ENCODE peak calls at places on chromosome 4, in six cellular contexts. One of them, this sample, is unnamed.

GRCh38 chr4:175776217-175776616 is 35.8 kb downstream of the GPM6A start:
- DNase-seq in GF-D8: no peak
- DNase-seq in trophoblast cell: no peak
- DNase-seq in stimulated activated naive CD8-positive, alpha-beta T cell treated with anti-CD3 and anti-CD28 coated beads, Interleukin-15, Interleukin-2, amounts not matched to agents 100 U/mL and 50 U/mL, for 24 hours: no peak
- DNase-seq in A549: no peak
- DNase-seq in NAMALWA: no peak
- DNase-seq in this sample: no peak

GRCh38 chr4:123107444-123108252 is 185.3 kb upstream of the NUDT6 start:
- DNase-seq in GF-D8: no peak
- DNase-seq in trophoblast cell: no peak
- DNase-seq in stimulated activated naive CD8-positive, alpha-beta T cell treated with anti-CD3 and anti-CD28 coated beads, Interleukin-15, Interleukin-2, amounts not matched to agents 100 U/mL and 50 U/mL, for 24 hours: no peak
- DNase-seq in A549: no peak
- DNase-seq in NAMALWA: no peak
- DNase-seq in this sample: no peak

GRCh38 chr4:106019771-106020170 is 124.5 kb downstream of the NPNT start:
- DNase-seq in GF-D8: no peak
- DNase-seq in trophoblast cell: no peak
- DNase-seq in stimulated activated naive CD8-positive, alpha-beta T cell treated with anti-CD3 and anti-CD28 coated beads, Interleukin-15, Interleukin-2, amounts not matched to agents 100 U/mL and 50 U/mL, for 24 hours: no peak
- DNase-seq in A549: no peak
- DNase-seq in NAMALWA: no peak
- DNase-seq in this sample: no peak

GRCh38 chr4:187478292-187479205 is 517.0 kb upstream of the ZFP42 start:
- DNase-seq in GF-D8: no peak
- DNase-seq in trophoblast cell: no peak
- DNase-seq in stimulated activated naive CD8-positive, alpha-beta T cell treated with anti-CD3 and anti-CD28 coated beads, Interleukin-15, Interleukin-2, amounts not matched to agents 100 U/mL and 50 U/mL, for 24 hours: no peak
- DNase-seq in A549: peak
- DNase-seq in NAMALWA: no peak
- DNase-seq in this sample: no peak

GRCh38 chr4:8866828-8867623 is 4.6 kb downstream of the HMX1 start:
- DNase-seq in GF-D8: no peak
- DNase-seq in trophoblast cell: no peak
- DNase-seq in stimulated activated naive CD8-positive, alpha-beta T cell treated with anti-CD3 and anti-CD28 coated beads, Interleukin-15, Interleukin-2, amounts not matched to agents 100 U/mL and 50 U/mL, for 24 hours: no peak
- DNase-seq in A549: no peak
- DNase-seq in NAMALWA: no peak
- DNase-seq in this sample: no peak

GRCh38 chr4:1600811-1601532 is 83.1 kb downstream of the FAM53A start:
- DNase-seq in GF-D8: no peak
- DNase-seq in trophoblast cell: no peak
- DNase-seq in stimulated activated naive CD8-positive, alpha-beta T cell treated with anti-CD3 and anti-CD28 coated beads, Interleukin-15, Interleukin-2, amounts not matched to agents 100 U/mL and 50 U/mL, for 24 hours: no peak
- DNase-seq in A549: no peak
- DNase-seq in NAMALWA: no peak
- DNase-seq in this sample: no peak

GRCh38 chr4:76087007-76087769 is 12.7 kb downstream of the ART3 start:
- DNase-seq in GF-D8: peak
- DNase-seq in trophoblast cell: peak
- DNase-seq in stimulated activated naive CD8-positive, alpha-beta T cell treated with anti-CD3 and anti-CD28 coated beads, Interleukin-15, Interleukin-2, amounts not matched to agents 100 U/mL and 50 U/mL, for 24 hours: peak
- DNase-seq in A549: peak
- DNase-seq in NAMALWA: peak
- DNase-seq in this sample: peak

GRCh38 chr4:119498520-119498919 is 130.1 kb downstream of the PDE5A start:
- DNase-seq in GF-D8: peak
- DNase-seq in trophoblast cell: no peak
- DNase-seq in stimulated activated naive CD8-positive, alpha-beta T cell treated with anti-CD3 and anti-CD28 coated beads, Interleukin-15, Interleukin-2, amounts not matched to agents 100 U/mL and 50 U/mL, for 24 hours: no peak
- DNase-seq in A549: no peak
- DNase-seq in NAMALWA: no peak
- DNase-seq in this sample: no peak

GRCh38 chr4:37584087-37584486 is 102.1 kb downstream of the RELL1 start:
- DNase-seq in GF-D8: no peak
- DNase-seq in trophoblast cell: peak
- DNase-seq in stimulated activated naive CD8-positive, alpha-beta T cell treated with anti-CD3 and anti-CD28 coated beads, Interleukin-15, Interleukin-2, amounts not matched to agents 100 U/mL and 50 U/mL, for 24 hours: no peak
- DNase-seq in A549: no peak
- DNase-seq in NAMALWA: no peak
- DNase-seq in this sample: peak

GRCh38 chr4:104941661-104942062 is 205.0 kb upstream of the TET2 start:
- DNase-seq in GF-D8: no peak
- DNase-seq in trophoblast cell: no peak
- DNase-seq in stimulated activated naive CD8-positive, alpha-beta T cell treated with anti-CD3 and anti-CD28 coated beads, Interleukin-15, Interleukin-2, amounts not matched to agents 100 U/mL and 50 U/mL, for 24 hours: no peak
- DNase-seq in A549: no peak
- DNase-seq in NAMALWA: no peak
- DNase-seq in this sample: no peak

GRCh38 chr4:81913427-81913878 is 441.7 kb upstream of the RASGEF1B start:
- DNase-seq in GF-D8: no peak
- DNase-seq in trophoblast cell: peak
- DNase-seq in stimulated activated naive CD8-positive, alpha-beta T cell treated with anti-CD3 and anti-CD28 coated beads, Interleukin-15, Interleukin-2, amounts not matched to agents 100 U/mL and 50 U/mL, for 24 hours: peak
- DNase-seq in A549: peak
- DNase-seq in NAMALWA: peak
- DNase-seq in this sample: peak